ENCODE peak calls at places on chromosomes 6 and 20, in ten cellular contexts. D is NCI-H82; Z is T-helper 17 cell; H is Right ventricle myocardium superior; S is Calu3; Q is midbrain; G is naive thymus-derived CD8-positive, alpha-beta T cell; V is right cardiac atrium; L is NCI-H510A; B is SK-N-SH. F is an unnamed sample.

GRCh38 chr6:49543087-49543858 is 7.2 kb upstream of the C6orf141 start:
- DNase-seq in Z (no peak), S (no peak), B (no peak), D (peak; percentile 9), L (no peak), G (no peak), H (no peak), Q (no peak), V (no peak), F (no peak)

GRCh38 chr6:26286168-26286854 is 78.7 kb upstream of the BTN3A2 start:
- DNase-seq in Q (peak; percentile 89), V (peak; percentile 76), S (peak; percentile 74), L (no peak), G (peak; percentile 91), B (peak; percentile 34), H (peak; percentile 69), D (peak; percentile 78), Z (peak; percentile 68), F (peak; percentile 66)

GRCh38 chr20:53706511-53707031 is 112.9 kb upstream of the ZNF217 start:
- DNase-seq in V (no peak), H (no peak), Z (no peak), D (peak; percentile 29), Q (no peak), G (peak; percentile 49), B (no peak), S (no peak), L (no peak), F (no peak)

GRCh38 chr6:74657033-74657432 is 548.8 kb downstream of the COL12A1 start:
- DNase-seq in V (no peak), Z (no peak), B (no peak), H (no peak), S (no peak), L (no peak), D (no peak), Q (no peak), G (no peak), F (no peak)

GRCh38 chr6:90219168-90219985 is 77.3 kb downstream of the BACH2 start:
- DNase-seq in D (peak; percentile 88), Q (peak; percentile 48), B (peak; percentile 64), V (no peak), H (no peak), L (no peak), S (no peak), G (no peak), Z (no peak), F (no peak)

GRCh38 chr6:151609146-151609962 is 115.5 kb downstream of the CCDC170 start:
- DNase-seq in S (no peak), Q (no peak), Z (no peak), L (no peak), V (peak; percentile 82), H (peak; percentile 76), D (no peak), B (no peak), G (no peak), F (no peak)

GRCh38 chr6:30480536-30481156 is 8.7 kb upstream of the HLA-E start:
- DNase-seq in S (peak; percentile 45), L (no peak), Z (peak; percentile 66), B (no peak), D (no peak), Q (no peak), H (no peak), G (peak; percentile 60), V (no peak), F (no peak)

GRCh38 chr20:25280574-25281535 is 33.0 kb downstream of the PYGB start:
- DNase-seq in Z (peak; percentile 4), B (no peak), S (no peak), D (no peak), H (peak; percentile 25), L (no peak), V (peak; percentile 32), G (no peak), Q (no peak), F (no peak)

GRCh38 chr20:3364323-3365013 is 43.0 kb downstream of the DNAAF9 start:
- DNase-seq in D (no peak), V (no peak), H (no peak), Q (no peak), B (no peak), G (no peak), Z (no peak), S (no peak), L (no peak), F (no peak)

GRCh38 chr6:115972679-115973078 is 88.0 kb downstream of the FRK start:
- DNase-seq in B (no peak), S (no peak), V (no peak), D (no peak), Q (peak; percentile 17), Z (no peak), H (no peak), G (no peak), L (no peak), F (no peak)

GRCh38 chr6:87029711-87030314 is 65.1 kb downstream of the CGA start:
- DNase-seq in S (peak; percentile 37), V (no peak), Z (no peak), B (peak; percentile 51), Q (peak; percentile 14), H (no peak), L (peak; percentile 1), D (peak; percentile 72), G (no peak), F (peak; percentile 9)

GRCh38 chr6:27230758-27231111 is 16.8 kb upstream of the PRSS16 start:
- DNase-seq in G (no peak), L (no peak), V (no peak), Z (no peak), H (no peak), D (peak; percentile 44), B (no peak), Q (no peak), S (no peak), F (no peak)

GRCh38 chr6:96246563-96246962 is 230.8 kb downstream of the FUT9 start:
- DNase-seq in Z (no peak), H (no peak), G (no peak), B (no peak), D (no peak), V (no peak), S (no peak), Q (no peak), L (no peak), F (no peak)

GRCh38 chr20:7503501-7503900 is 436.8 kb downstream of the HAO1 start:
- DNase-seq in S (peak; percentile 13), B (no peak), H (no peak), Q (no peak), V (no peak), Z (no peak), D (no peak), G (no peak), L (no peak), F (no peak)

GRCh38 chr6:45917439-45917838 is 98.2 kb downstream of the CLIC5 start:
- DNase-seq in S (no peak), B (no peak), Q (no peak), G (no peak), D (no peak), Z (no peak), V (no peak), H (no peak), L (no peak), F (no peak)

GRCh38 chr20:10586296-10586695 is 87.5 kb downstream of the JAG1 start:
- DNase-seq in G (no peak), V (no peak), H (no peak), L (no peak), S (no peak), Q (no peak), Z (no peak), D (no peak), B (no peak), F (no peak)

GRCh38 chr6:15207923-15208322 is 37.9 kb upstream of the JARID2 start:
- DNase-seq in V (no peak), S (no peak), H (no peak), D (no peak), Q (no peak), L (no peak), B (no peak), Z (no peak), G (no peak), F (no peak)

GRCh38 chr6:105501945-105502344 is 99.1 kb upstream of the PREP start:
- DNase-seq in G (no peak), V (no peak), L (no peak), Q (no peak), H (no peak), S (no peak), Z (no peak), B (no peak), D (no peak), F (no peak)

GRCh38 chr6:53033764-53034163 is 31.4 kb upstream of the FBXO9 start:
- DNase-seq in B (no peak), V (no peak), L (no peak), Z (no peak), Q (peak; percentile 8), H (no peak), G (no peak), D (no peak), S (no peak), F (no peak)

GRCh38 chr6:50128420-50129005 is 78.8 kb upstream of the DEFB112 start:
- DNase-seq in Z (no peak), L (no peak), V (no peak), B (peak; percentile 21), Q (peak; percentile 3), D (peak; percentile 39), S (no peak), H (no peak), G (no peak), F (no peak)

GRCh38 chr6:129212081-129212480 is 329.1 kb downstream of the LAMA2 start:
- DNase-seq in L (no peak), Q (no peak), V (no peak), Z (no peak), D (no peak), S (no peak), H (no peak), G (no peak), B (no peak), F (no peak)

GRCh38 chr6:144417686-144418085 is 132.6 kb downstream of the UTRN start:
- DNase-seq in S (no peak), Q (no peak), Z (no peak), V (no peak), D (no peak), B (no peak), G (no peak), H (no peak), L (no peak), F (no peak)

GRCh38 chr6:34011298-34011697 is 134.6 kb downstream of the GRM4 start:
- DNase-seq in L (no peak), Z (no peak), B (no peak), D (peak; percentile 71), Q (no peak), H (no peak), S (no peak), G (no peak), V (no peak), F (no peak)

GRCh38 chr6:43269273-43270007 is 26.2 kb downstream of the TTBK1 start:
- DNase-seq in G (peak; percentile 45), L (no peak), S (peak; percentile 60), Q (no peak), Z (peak; percentile 22), B (no peak), H (peak; percentile 54), D (no peak), V (no peak), F (no peak)

GRCh38 chr6:22024973-22025467 is 271.8 kb downstream of the PRL start:
- DNase-seq in L (no peak), D (no peak), V (no peak), S (no peak), B (no peak), G (no peak), H (no peak), Z (no peak), Q (no peak), F (no peak)

F was measured in HS-27A.